ENCODE peak calls at places on chromosomes 5 and 9, in seven cellular contexts. One of them, this sample, is unnamed.

GRCh38 chr9:130713286-130713975 is 19.9 kb downstream of the EXOSC2 start:
- DNase-seq in neural progenitor cell: no peak
- DNase-seq in astrocyte: no peak
- DNase-seq in endothelial cell of umbilical vein: peak; percentile 54
- DNase-seq in fibroblast of lung: peak; percentile 52
- DNase-seq in neuronal stem cell: no peak
- DNase-seq in OCI-LY7: peak; percentile 18
- DNase-seq in this sample: peak; percentile 27

GRCh38 chr9:107620801-107621200 is 131.2 kb upstream of the KLF4 start:
- DNase-seq in neural progenitor cell: no peak
- DNase-seq in astrocyte: no peak
- DNase-seq in endothelial cell of umbilical vein: peak; percentile 70
- DNase-seq in fibroblast of lung: no peak
- DNase-seq in neuronal stem cell: no peak
- DNase-seq in OCI-LY7: no peak
- DNase-seq in this sample: no peak

GRCh38 chr5:137122075-137122474 is 377.1 kb downstream of the SPOCK1 start:
- DNase-seq in neural progenitor cell: no peak
- DNase-seq in astrocyte: peak; percentile 43
- DNase-seq in endothelial cell of umbilical vein: no peak
- DNase-seq in fibroblast of lung: no peak
- DNase-seq in neuronal stem cell: no peak
- DNase-seq in OCI-LY7: no peak
- DNase-seq in this sample: no peak

GRCh38 chr5:107806705-107807104 is 136.0 kb upstream of the EFNA5 start:
- DNase-seq in neural progenitor cell: no peak
- DNase-seq in astrocyte: peak; percentile 88
- DNase-seq in endothelial cell of umbilical vein: no peak
- DNase-seq in fibroblast of lung: peak; percentile 60
- DNase-seq in neuronal stem cell: no peak
- DNase-seq in OCI-LY7: no peak
- DNase-seq in this sample: peak; percentile 87

GRCh38 chr9:12723409-12724028 is 30.3 kb downstream of the TYRP1 start:
- DNase-seq in neural progenitor cell: no peak
- DNase-seq in astrocyte: no peak
- DNase-seq in endothelial cell of umbilical vein: peak; percentile 40
- DNase-seq in fibroblast of lung: peak; percentile 67
- DNase-seq in neuronal stem cell: no peak
- DNase-seq in OCI-LY7: no peak
- DNase-seq in this sample: peak; percentile 50

GRCh38 chr5:132199116-132199680 is 28.5 kb downstream of the P4HA2 start:
- DNase-seq in neural progenitor cell: no peak
- DNase-seq in astrocyte: no peak
- DNase-seq in endothelial cell of umbilical vein: no peak
- DNase-seq in fibroblast of lung: no peak
- DNase-seq in neuronal stem cell: no peak
- DNase-seq in OCI-LY7: no peak
- DNase-seq in this sample: no peak

GRCh38 chr9:91803143-91803940 is 146.7 kb downstream of the ROR2 start:
- DNase-seq in neural progenitor cell: no peak
- DNase-seq in astrocyte: peak; percentile 25
- DNase-seq in endothelial cell of umbilical vein: no peak
- DNase-seq in fibroblast of lung: peak; percentile 73
- DNase-seq in neuronal stem cell: no peak
- DNase-seq in OCI-LY7: no peak
- DNase-seq in this sample: no peak

GRCh38 chr5:132947661-132948060 is 15.8 kb downstream of the AFF4 start:
- DNase-seq in neural progenitor cell: no peak
- DNase-seq in astrocyte: peak; percentile 43
- DNase-seq in endothelial cell of umbilical vein: peak; percentile 91
- DNase-seq in fibroblast of lung: no peak
- DNase-seq in neuronal stem cell: no peak
- DNase-seq in OCI-LY7: no peak
- DNase-seq in this sample: no peak

GRCh38 chr9:82488319-82488701 is 499.7 kb downstream of the SPATA31D1 start:
- DNase-seq in neural progenitor cell: no peak
- DNase-seq in astrocyte: no peak
- DNase-seq in endothelial cell of umbilical vein: no peak
- DNase-seq in fibroblast of lung: no peak
- DNase-seq in neuronal stem cell: no peak
- DNase-seq in OCI-LY7: no peak
- DNase-seq in this sample: no peak

GRCh38 chr9:38251036-38251335 is 141.5 kb upstream of the ALDH1B1 start:
- DNase-seq in neural progenitor cell: no peak
- DNase-seq in astrocyte: no peak
- DNase-seq in endothelial cell of umbilical vein: no peak
- DNase-seq in fibroblast of lung: no peak
- DNase-seq in neuronal stem cell: no peak
- DNase-seq in OCI-LY7: no peak
- DNase-seq in this sample: no peak

GRCh38 chr5:137264573-137264972 is 234.6 kb downstream of the SPOCK1 start:
- DNase-seq in neural progenitor cell: no peak
- DNase-seq in astrocyte: peak; percentile 95
- DNase-seq in endothelial cell of umbilical vein: no peak
- DNase-seq in fibroblast of lung: no peak
- DNase-seq in neuronal stem cell: no peak
- DNase-seq in OCI-LY7: no peak
- DNase-seq in this sample: no peak

GRCh38 chr9:120110520-120110919 is 469.4 kb downstream of the CDK5RAP2 start:
- DNase-seq in neural progenitor cell: no peak
- DNase-seq in astrocyte: no peak
- DNase-seq in endothelial cell of umbilical vein: no peak
- DNase-seq in fibroblast of lung: no peak
- DNase-seq in neuronal stem cell: no peak
- DNase-seq in OCI-LY7: no peak
- DNase-seq in this sample: no peak

GRCh38 chr5:133830911-133831310 is 137.5 kb downstream of the C5orf15 start:
- DNase-seq in neural progenitor cell: no peak
- DNase-seq in astrocyte: no peak
- DNase-seq in endothelial cell of umbilical vein: no peak
- DNase-seq in fibroblast of lung: no peak
- DNase-seq in neuronal stem cell: no peak
- DNase-seq in OCI-LY7: no peak
- DNase-seq in this sample: no peak

GRCh38 chr5:110807174-110807573 is 68.4 kb downstream of the SLC25A46 start:
- DNase-seq in neural progenitor cell: no peak
- DNase-seq in astrocyte: no peak
- DNase-seq in endothelial cell of umbilical vein: no peak
- DNase-seq in fibroblast of lung: peak; percentile 83
- DNase-seq in neuronal stem cell: no peak
- DNase-seq in OCI-LY7: no peak
- DNase-seq in this sample: no peak

GRCh38 chr9:86942352-86943222 is 4.7 kb downstream of the GAS1 start:
- DNase-seq in neural progenitor cell: peak; percentile 83
- DNase-seq in astrocyte: no peak
- DNase-seq in endothelial cell of umbilical vein: no peak
- DNase-seq in fibroblast of lung: no peak
- DNase-seq in neuronal stem cell: no peak
- DNase-seq in OCI-LY7: no peak
- DNase-seq in this sample: no peak

GRCh38 chr9:3244963-3245653 is 280.7 kb downstream of the RFX3 start:
- DNase-seq in neural progenitor cell: no peak
- DNase-seq in astrocyte: no peak
- DNase-seq in endothelial cell of umbilical vein: no peak
- DNase-seq in fibroblast of lung: no peak
- DNase-seq in neuronal stem cell: no peak
- DNase-seq in OCI-LY7: peak; percentile 4
- DNase-seq in this sample: no peak

GRCh38 chr5:180590543-180591248 is 603 bp downstream of the SCGB3A1 start:
- DNase-seq in neural progenitor cell: peak; percentile 61
- DNase-seq in astrocyte: no peak
- DNase-seq in endothelial cell of umbilical vein: no peak
- DNase-seq in fibroblast of lung: no peak
- DNase-seq in neuronal stem cell: no peak
- DNase-seq in OCI-LY7: no peak
- DNase-seq in this sample: no peak

GRCh38 chr9:108569624-108570023 is 286.2 kb downstream of the ACTL7B start:
- DNase-seq in neural progenitor cell: no peak
- DNase-seq in astrocyte: peak; percentile 35
- DNase-seq in endothelial cell of umbilical vein: no peak
- DNase-seq in fibroblast of lung: peak; percentile 56
- DNase-seq in neuronal stem cell: no peak
- DNase-seq in OCI-LY7: no peak
- DNase-seq in this sample: peak; percentile 46

GRCh38 chr5:142888469-142889085 is 118.4 kb downstream of the ARHGAP26 start:
- DNase-seq in neural progenitor cell: peak; percentile 69
- DNase-seq in astrocyte: no peak
- DNase-seq in endothelial cell of umbilical vein: peak; percentile 55
- DNase-seq in fibroblast of lung: peak; percentile 74
- DNase-seq in neuronal stem cell: peak; percentile 46
- DNase-seq in OCI-LY7: peak; percentile 42
- DNase-seq in this sample: peak; percentile 74

GRCh38 chr5:82348749-82349148 is 70.6 kb upstream of the RPS23 start:
- DNase-seq in neural progenitor cell: no peak
- DNase-seq in astrocyte: peak; percentile 59
- DNase-seq in endothelial cell of umbilical vein: no peak
- DNase-seq in fibroblast of lung: peak; percentile 55
- DNase-seq in neuronal stem cell: no peak
- DNase-seq in OCI-LY7: no peak
- DNase-seq in this sample: no peak

GRCh38 chr9:93299418-93300174 is 115.7 kb downstream of the WNK2 start:
- DNase-seq in neural progenitor cell: no peak
- DNase-seq in astrocyte: no peak
- DNase-seq in endothelial cell of umbilical vein: no peak
- DNase-seq in fibroblast of lung: no peak
- DNase-seq in neuronal stem cell: no peak
- DNase-seq in OCI-LY7: no peak
- DNase-seq in this sample: no peak

GRCh38 chr5:138245717-138246116 is 28.7 kb downstream of the GFRA3 start:
- DNase-seq in neural progenitor cell: peak; percentile 76
- DNase-seq in astrocyte: no peak
- DNase-seq in endothelial cell of umbilical vein: no peak
- DNase-seq in fibroblast of lung: no peak
- DNase-seq in neuronal stem cell: peak; percentile 54
- DNase-seq in OCI-LY7: no peak
- DNase-seq in this sample: no peak

GRCh38 chr9:20620658-20621552 is 1.4 kb downstream of the MLLT3 start:
- DNase-seq in neural progenitor cell: peak; percentile 49
- DNase-seq in astrocyte: peak; percentile 39
- DNase-seq in endothelial cell of umbilical vein: peak; percentile 54
- DNase-seq in fibroblast of lung: peak; percentile 56
- DNase-seq in neuronal stem cell: peak; percentile 27
- DNase-seq in OCI-LY7: peak; percentile 9
- DNase-seq in this sample: peak; percentile 3

GRCh38 chr5:37208883-37209808 is 40.0 kb downstream of the CPLANE1 start:
- DNase-seq in neural progenitor cell: no peak
- DNase-seq in astrocyte: peak; percentile 12
- DNase-seq in endothelial cell of umbilical vein: peak; percentile 31
- DNase-seq in fibroblast of lung: peak; percentile 39
- DNase-seq in neuronal stem cell: no peak
- DNase-seq in OCI-LY7: no peak
- DNase-seq in this sample: no peak

GRCh38 chr5:80654054-80654390 is 430 bp upstream of the MSH3 start:
- DNase-seq in neural progenitor cell: peak; percentile 35
- DNase-seq in astrocyte: no peak
- DNase-seq in endothelial cell of umbilical vein: peak; percentile 13
- DNase-seq in fibroblast of lung: no peak
- DNase-seq in neuronal stem cell: no peak
- DNase-seq in OCI-LY7: peak; percentile 64
- DNase-seq in this sample: peak; percentile 4

GRCh38 chr9:34987160-34988040 is 2.1 kb upstream of the DNAJB5 start:
- DNase-seq in neural progenitor cell: no peak
- DNase-seq in astrocyte: no peak
- DNase-seq in endothelial cell of umbilical vein: no peak
- DNase-seq in fibroblast of lung: no peak
- DNase-seq in neuronal stem cell: no peak
- DNase-seq in OCI-LY7: no peak
- DNase-seq in this sample: no peak

GRCh38 chr5:142461028-142461427 is 136.2 kb upstream of the SPRY4 start:
- DNase-seq in neural progenitor cell: no peak
- DNase-seq in astrocyte: no peak
- DNase-seq in endothelial cell of umbilical vein: no peak
- DNase-seq in fibroblast of lung: no peak
- DNase-seq in neuronal stem cell: no peak
- DNase-seq in OCI-LY7: no peak
- DNase-seq in this sample: no peak

GRCh38 chr5:88662801-88663360 is 220.1 kb downstream of the MEF2C start:
- DNase-seq in neural progenitor cell: no peak
- DNase-seq in astrocyte: peak; percentile 55
- DNase-seq in endothelial cell of umbilical vein: no peak
- DNase-seq in fibroblast of lung: no peak
- DNase-seq in neuronal stem cell: no peak
- DNase-seq in OCI-LY7: no peak
- DNase-seq in this sample: no peak

GRCh38 chr5:39473156-39473779 is 48.5 kb upstream of the DAB2 start:
- DNase-seq in neural progenitor cell: no peak
- DNase-seq in astrocyte: peak; percentile 88
- DNase-seq in endothelial cell of umbilical vein: peak; percentile 25
- DNase-seq in fibroblast of lung: peak; percentile 23
- DNase-seq in neuronal stem cell: no peak
- DNase-seq in OCI-LY7: no peak
- DNase-seq in this sample: no peak

GRCh38 chr9:136683755-136684154 is 3.5 kb downstream of the AGPAT2 start:
- DNase-seq in neural progenitor cell: no peak
- DNase-seq in astrocyte: no peak
- DNase-seq in endothelial cell of umbilical vein: no peak
- DNase-seq in fibroblast of lung: no peak
- DNase-seq in neuronal stem cell: no peak
- DNase-seq in OCI-LY7: no peak
- DNase-seq in this sample: no peak
- H3K4me2 ChIP-seq in neural progenitor cell: no peak overlapping the region
- H3K4me2 ChIP-seq in astrocyte: no peak overlapping the region
- H3K4me2 ChIP-seq in endothelial cell of umbilical vein: no peak overlapping the region
- H3K4me2 ChIP-seq in fibroblast of lung: no peak overlapping the region
- H3K4me2 ChIP-seq in neuronal stem cell: no peak overlapping the region
- H3K4me2 ChIP-seq in OCI-LY7: no peak overlapping the region
- H3K4me2 ChIP-seq in this sample: no peak overlapping the region

DNA sequence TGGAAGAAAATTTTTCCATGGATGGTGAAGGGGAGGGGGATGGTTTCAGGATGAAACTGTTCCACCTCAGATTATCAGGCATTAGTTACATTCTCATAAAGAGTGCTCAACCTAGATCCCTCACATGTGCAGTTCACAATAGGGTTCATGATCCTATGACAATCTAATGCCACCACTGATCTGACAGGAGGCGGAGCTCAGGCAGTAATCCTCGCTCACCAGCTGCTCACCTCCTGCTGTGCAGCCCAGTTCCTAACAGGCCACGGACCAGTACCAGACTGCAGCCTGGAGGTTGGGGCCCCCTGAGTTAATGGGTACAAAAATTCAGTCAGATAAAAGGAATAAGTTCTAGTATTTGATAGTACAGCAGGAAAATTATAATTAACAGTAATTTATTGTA is 337.2 kb downstream of the NPR3 start:
- DNase-seq in neural progenitor cell: peak; percentile 42
- DNase-seq in astrocyte: no peak
- DNase-seq in endothelial cell of umbilical vein: no peak
- DNase-seq in fibroblast of lung: no peak
- DNase-seq in neuronal stem cell: no peak
- DNase-seq in OCI-LY7: no peak
- DNase-seq in this sample: no peak
- H2AFZ ChIP-seq in neural progenitor cell: no peak overlapping the region
- H2AFZ ChIP-seq in astrocyte: no peak overlapping the region
- H2AFZ ChIP-seq in endothelial cell of umbilical vein: no peak overlapping the region
- H2AFZ ChIP-seq in fibroblast of lung: no peak overlapping the region
- H2AFZ ChIP-seq in neuronal stem cell: no peak overlapping the region
- H2AFZ ChIP-seq in OCI-LY7: no peak overlapping the region
- H2AFZ ChIP-seq in this sample: no peak overlapping the region

GRCh38 chr9:649128-650074 is 192.1 kb upstream of the DMRT1 start:
- DNase-seq in neural progenitor cell: no peak
- DNase-seq in astrocyte: no peak
- DNase-seq in endothelial cell of umbilical vein: no peak
- DNase-seq in fibroblast of lung: no peak
- DNase-seq in neuronal stem cell: no peak
- DNase-seq in OCI-LY7: peak; percentile 49
- DNase-seq in this sample: no peak
- H3K4me3 ChIP-seq in neural progenitor cell: no peak overlapping the region
- H3K4me3 ChIP-seq in astrocyte: no peak overlapping the region
- H3K4me3 ChIP-seq in endothelial cell of umbilical vein: peak overlapping the region; percentile 31
- H3K4me3 ChIP-seq in fibroblast of lung: no peak overlapping the region
- H3K4me3 ChIP-seq in neuronal stem cell: no peak overlapping the region
- H3K4me3 ChIP-seq in OCI-LY7: peak overlapping the region; percentile 65
- H3K4me3 ChIP-seq in this sample: no peak overlapping the region

GRCh38 chr9:116493183-116493582 is 193.9 kb upstream of the TRIM32 start:
- DNase-seq in neural progenitor cell: no peak
- DNase-seq in astrocyte: no peak
- DNase-seq in endothelial cell of umbilical vein: no peak
- DNase-seq in fibroblast of lung: no peak
- DNase-seq in neuronal stem cell: no peak
- DNase-seq in OCI-LY7: no peak
- DNase-seq in this sample: no peak
- H3K4me2 ChIP-seq in neural progenitor cell: no peak overlapping the region
- H3K4me2 ChIP-seq in astrocyte: peak overlapping the region; percentile 8
- H3K4me2 ChIP-seq in endothelial cell of umbilical vein: no peak overlapping the region
- H3K4me2 ChIP-seq in fibroblast of lung: no peak overlapping the region
- H3K4me2 ChIP-seq in neuronal stem cell: no peak overlapping the region
- H3K4me2 ChIP-seq in OCI-LY7: no peak overlapping the region
- H3K4me2 ChIP-seq in this sample: no peak overlapping the region